ENCODE peak calls at places on chromosomes 4 and X, in four cellular contexts. K is neuronal stem cell, Y is H9, M is trophoblast cell. U is an unnamed sample.

GRCh38 chrX:111560801-111561200 is 49.4 kb downstream of the SERTM2 start:
- DNase-seq in K (no peak), Y (no peak), M (no peak), U (no peak)

GRCh38 chrX:148984238-148984637 is 483.8 kb downstream of the AFF2 start:
- DNase-seq in M (no peak), Y (no peak), K (no peak), U (no peak)

GRCh38 chr4:28435346-28435745 is 1574.7 kb downstream of the STIM2 start:
- DNase-seq in K (no peak), Y (no peak), M (no peak), U (peak)

GRCh38 chr4:20391224-20391623 is 139.5 kb downstream of the SLIT2 start:
- DNase-seq in M (no peak), Y (no peak), K (no peak), U (peak)

GRCh38 chr4:7101692-7102515 is 34.0 kb upstream of the GRPEL1 start:
- DNase-seq in Y (peak), K (peak), M (peak), U (peak)

GRCh38 chr4:77538574-77539157 is 67.0 kb upstream of the CXCL13 start:
- DNase-seq in M (no peak), K (no peak), Y (no peak), U (no peak)

GRCh38 chrX:18617351-18617750 is 54.6 kb downstream of the RS1 start:
- DNase-seq in K (peak), M (peak), Y (no peak), U (peak)

GRCh38 chrX:48989483-48989882 is 12.6 kb downstream of the GRIPAP1 start:
- DNase-seq in Y (no peak), M (no peak), K (no peak), U (no peak)

GRCh38 chr4:43331226-43332078 is 438.9 kb downstream of the GRXCR1 start:
- DNase-seq in K (no peak), Y (no peak), M (no peak), U (peak)

GRCh38 chr4:54296548-54297203 is 67.6 kb downstream of the PDGFRA start:
- DNase-seq in M (peak), K (no peak), Y (no peak), U (no peak)

GRCh38 chr4:76571274-76571673 is 136.2 kb downstream of the SHROOM3 start:
- DNase-seq in Y (no peak), M (no peak), K (no peak), U (no peak)

GRCh38 chrX:108122748-108123147 is 31.2 kb downstream of the ATG4A start:
- DNase-seq in K (no peak), Y (no peak), M (no peak), U (peak)

GRCh38 chrX:92232182-92232581 is 453.0 kb downstream of the PCDH11X start:
- DNase-seq in M (peak), Y (no peak), K (no peak), U (peak)

GRCh38 chrX:72048515-72049455 is 82.9 kb downstream of the RTL5 start:
- DNase-seq in K (no peak), Y (no peak), M (no peak), U (no peak)

GRCh38 chr4:70722199-70722791 is 531 bp downstream of the RUFY3 start:
- DNase-seq in Y (no peak), K (no peak), M (no peak), U (peak)

GRCh38 chr4:147037089-147037488 is 91.4 kb upstream of the TTC29 start:
- DNase-seq in K (no peak), M (no peak), Y (no peak), U (no peak)

GRCh38 chrX:95427389-95427788 is 1257.3 kb upstream of the DIAPH2 start:
- DNase-seq in K (no peak), Y (no peak), M (no peak), U (no peak)

GRCh38 chrX:150942958-150943594 is 40.1 kb upstream of the HMGB3 start:
- DNase-seq in Y (no peak), K (no peak), M (peak), U (no peak)

GRCh38 chr4:10054571-10055041 is 33.3 kb upstream of the SLC2A9 start:
- DNase-seq in Y (no peak), K (no peak), M (peak), U (no peak)

GRCh38 chrX:70592091-70592490 is 147.5 kb downstream of the DLG3 start:
- DNase-seq in M (peak), K (no peak), Y (no peak), U (peak)

GRCh38 chr4:84678976-84679744 is 96.2 kb downstream of the CDS1 start:
- DNase-seq in K (no peak), M (no peak), Y (no peak), U (no peak)

GRCh38 chr4:184170996-184171395 is 46.7 kb downstream of the ENPP6 start:
- DNase-seq in Y (peak), M (peak), K (no peak), U (peak)

GRCh38 chrX:147945286-147945685 is 33.6 kb downstream of the FMR1 start:
- DNase-seq in K (no peak), M (no peak), Y (no peak), U (no peak)

GRCh38 chr4:184142121-184143000 is 75.3 kb downstream of the ENPP6 start:
- DNase-seq in K (no peak), Y (no peak), M (no peak), U (no peak)

GRCh38 chr4:52843958-52844357 is 18.2 kb upstream of the RASL11B start:
- DNase-seq in K (no peak), Y (no peak), M (no peak), U (no peak)
- H4K91ac ChIP-seq in K (no peak), Y (no peak), M (peak), U (no peak)

GRCh38 chrX:132044953-132045352 is 21.9 kb downstream of the STK26 start:
- DNase-seq in Y (no peak), M (no peak), K (no peak), U (no peak)

GRCh38 chrX:132045456-132045855 is 22.4 kb downstream of the STK26 start:
- DNase-seq in M (no peak), Y (no peak), K (no peak), U (no peak)

GRCh38 chrX:132041016-132041415 is 17.9 kb downstream of the STK26 start:
- DNase-seq in Y (no peak), K (no peak), M (peak), U (no peak)

GRCh38 chrX:132046533-132046932 is 23.4 kb downstream of the STK26 start:
- DNase-seq in Y (no peak), M (no peak), K (no peak), U (no peak)

DNA sequence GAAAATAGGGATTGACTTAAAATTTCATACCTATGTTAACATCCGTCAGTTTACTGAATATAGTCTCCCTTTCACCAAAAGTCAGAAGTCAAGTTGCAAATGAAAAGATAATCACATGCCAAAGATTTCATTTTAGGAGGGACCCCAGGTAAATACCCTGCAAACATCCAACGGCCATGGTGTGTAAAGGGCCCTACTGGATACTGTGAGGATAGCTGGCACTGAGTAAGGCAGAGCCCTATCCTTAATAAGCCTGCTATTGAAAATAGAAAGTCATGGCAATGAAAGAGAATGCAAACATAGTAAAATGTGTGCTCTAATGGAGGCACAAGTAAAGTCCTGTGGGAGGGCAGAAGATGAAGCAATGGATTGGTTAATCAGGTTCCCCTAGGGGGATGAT is 20.9 kb downstream of the STK26 start:
- DNase-seq in K (no peak), Y (no peak), M (no peak), U (no peak)
- H3K4ac ChIP-seq in K (no peak), Y (no peak), M (no peak), U (no peak)

DNA sequence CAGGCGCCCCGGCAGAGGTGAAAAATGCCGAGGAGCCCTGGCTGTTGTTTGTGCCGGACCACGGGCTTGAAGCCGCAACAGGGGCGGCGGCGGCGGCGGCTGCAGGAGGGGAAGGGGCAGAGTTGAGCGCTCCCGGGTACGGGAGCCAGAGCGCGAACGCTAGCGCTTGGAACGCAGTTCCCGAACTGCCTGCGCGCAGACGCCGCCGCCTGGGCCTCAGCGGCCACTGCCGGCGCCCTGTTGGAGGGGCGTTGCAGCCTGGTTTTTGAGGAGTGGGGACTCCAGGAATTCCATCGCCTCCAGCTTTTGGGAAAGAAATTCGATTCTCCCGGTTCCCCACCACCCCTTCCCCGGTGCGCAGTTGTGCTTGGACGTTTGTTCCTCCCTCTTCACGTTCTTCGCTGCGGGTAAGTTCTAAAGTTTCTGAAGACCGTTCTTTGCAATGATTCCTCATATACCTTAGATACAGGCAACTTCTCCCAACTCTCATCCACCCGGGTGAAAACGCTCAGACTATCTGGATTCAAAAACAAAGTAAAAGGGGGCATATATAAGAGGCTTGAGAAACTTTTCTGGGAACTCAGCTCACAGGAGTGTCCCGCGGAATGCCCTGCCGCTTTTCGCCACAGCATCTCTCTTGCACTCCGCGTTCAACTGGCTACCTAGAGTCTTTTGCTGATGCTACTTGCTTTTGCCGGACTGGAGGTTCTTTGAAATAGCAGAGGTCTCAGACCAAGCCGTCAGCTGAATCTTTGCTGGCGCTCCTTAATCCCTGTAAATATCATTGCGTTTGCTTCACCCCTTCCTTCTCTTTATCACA is 1.0 kb downstream of the FAT4 start:
- DNase-seq in M (peak), K (peak), Y (peak), U (peak)
- H4K91ac ChIP-seq in M (no peak), K (peak), Y (no peak), U (peak)

GRCh38 chr4:119106036-119107000 is 29.3 kb upstream of the MYOZ2 start:
- DNase-seq in M (peak), K (no peak), Y (no peak), U (no peak)
- H3K4ac ChIP-seq in M (no peak), K (no peak), Y (no peak), U (peak)

GRCh38 chr4:151998723-151999122 is 237.9 kb upstream of the GATB start:
- DNase-seq in Y (no peak), K (no peak), M (peak), U (no peak)

GRCh38 chr4:152004801-152005200 is 244.0 kb upstream of the GATB start:
- DNase-seq in M (no peak), Y (no peak), K (no peak), U (no peak)

GRCh38 chr4:151997461-151997860 is 236.7 kb upstream of the GATB start:
- DNase-seq in M (no peak), Y (no peak), K (no peak), U (no peak)

DNA sequence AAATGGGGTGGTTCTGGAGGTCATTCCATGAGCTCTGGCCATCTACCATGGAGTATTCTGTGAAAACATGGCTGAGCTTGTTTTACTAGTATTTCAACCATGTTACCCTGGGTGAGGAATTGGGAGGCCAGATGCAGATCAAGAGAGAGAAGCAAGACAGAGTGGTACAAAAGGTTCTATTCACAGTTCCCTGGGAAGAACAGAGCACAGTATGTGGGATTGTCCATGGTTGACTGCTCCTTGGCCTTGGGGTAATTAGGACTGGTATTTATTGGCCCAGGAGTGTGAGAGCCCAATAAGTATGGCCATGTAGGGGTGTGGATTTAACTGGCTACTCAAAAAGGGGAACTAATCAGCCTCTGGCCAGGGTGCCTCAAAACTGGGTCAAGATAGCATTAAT is 239.7 kb upstream of the GATB start:
- DNase-seq in Y (no peak), M (no peak), K (no peak), U (no peak)
- H4K91ac ChIP-seq in Y (no peak), M (no peak), K (no peak), U (no peak)

DNA sequence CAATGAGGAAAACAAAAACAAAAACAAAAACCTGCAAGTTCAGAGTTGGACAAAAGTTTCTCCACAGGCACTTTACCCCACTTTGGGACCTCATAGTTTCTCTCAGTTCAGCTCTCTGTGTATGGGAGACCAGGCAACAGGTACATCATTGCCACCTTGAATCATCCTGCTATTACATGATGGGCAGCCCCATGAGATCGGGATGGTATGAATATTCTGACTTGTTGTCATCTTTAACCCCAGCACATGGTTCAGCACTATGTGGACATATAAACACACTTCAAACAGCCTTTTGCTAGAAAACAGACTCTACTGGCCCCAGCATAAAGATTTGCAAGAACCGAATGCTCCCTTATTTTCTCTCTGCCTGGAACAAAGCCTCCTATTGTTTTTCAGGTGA is 176.9 kb upstream of the SCML1 start:
- DNase-seq in K (no peak), Y (no peak), M (no peak), U (no peak)
- H3K4ac ChIP-seq in K (no peak), Y (no peak), M (no peak), U (peak)

DNA sequence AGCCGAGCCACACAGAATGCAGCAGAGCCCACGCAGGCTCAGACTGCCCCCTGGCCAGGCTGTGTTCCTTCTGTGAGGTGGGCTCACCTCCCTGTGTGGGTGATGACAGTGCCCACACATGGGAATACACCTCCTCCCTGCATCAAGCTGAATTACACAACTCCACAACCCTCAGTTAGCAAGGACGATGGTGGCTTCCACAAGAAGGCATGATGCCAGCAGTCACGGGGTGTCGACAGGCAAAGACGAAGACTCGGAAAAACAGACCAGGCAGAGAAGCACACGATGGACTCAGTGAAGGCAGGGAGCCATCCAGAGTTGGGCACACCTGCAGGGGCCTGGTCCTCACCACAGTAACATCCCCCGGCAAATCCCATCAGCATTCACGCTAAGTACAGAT is 12.1 kb downstream of the LETM1 start:
- DNase-seq in Y (no peak), M (no peak), K (no peak), U (no peak)
- H4K91ac ChIP-seq in Y (no peak), M (no peak), K (no peak), U (peak)

GRCh38 chrX:39653656-39654055 is 444.1 kb downstream of the BCOR start:
- DNase-seq in M (no peak), K (no peak), Y (peak), U (no peak)
- H3K4ac ChIP-seq in M (no peak), K (no peak), Y (no peak), U (no peak)

GRCh38 chr4:79259242-79259641 is 66.6 kb downstream of the NAA11 start:
- DNase-seq in M (no peak), Y (no peak), K (no peak), U (no peak)
- H4K91ac ChIP-seq in M (no peak), Y (no peak), K (no peak), U (no peak)

GRCh38 chr4:8472166-8472688 is 31.6 kb downstream of the TRMT44 start:
- DNase-seq in Y (no peak), K (no peak), M (no peak), U (no peak)
- H3K4ac ChIP-seq in Y (no peak), K (no peak), M (peak), U (peak)

U was measured in IMR-90.